ENCODE peak calls at places on chromosomes 6 and 20, in eight cellular contexts. One of them, this sample, is unnamed.

GRCh38 chr20:56522311-56522710 is 2.2 kb upstream of the FAM209A start:
- DNase-seq in heart right ventricle: no peak
- DNase-seq in EL: no peak
- DNase-seq in anterior cingulate cortex: no peak
- DNase-seq in memory B cell: no peak
- DNase-seq in thoracic aorta: no peak
- DNase-seq in H9: no peak
- DNase-seq in fibroblast of lung: no peak
- DNase-seq in this sample: no peak

GRCh38 chr6:133026705-133027104 is 212.3 kb downstream of the RPS12 start:
- DNase-seq in fibroblast of lung: no peak
- DNase-seq in anterior cingulate cortex: no peak
- DNase-seq in EL: no peak
- DNase-seq in H9: no peak
- DNase-seq in memory B cell: no peak
- DNase-seq in heart right ventricle: no peak
- DNase-seq in thoracic aorta: no peak
- DNase-seq in this sample: no peak

GRCh38 chr20:19712737-19713260 is 45.3 kb upstream of the RIN2 start:
- DNase-seq in fibroblast of lung: no peak
- DNase-seq in thoracic aorta: no peak
- DNase-seq in EL: no peak
- DNase-seq in memory B cell: no peak
- DNase-seq in heart right ventricle: no peak
- DNase-seq in H9: no peak
- DNase-seq in anterior cingulate cortex: no peak
- DNase-seq in this sample: no peak

GRCh38 chr20:62485062-62485700 is 9.4 kb upstream of the GATA5 start:
- DNase-seq in memory B cell: no peak
- DNase-seq in thoracic aorta: no peak
- DNase-seq in EL: peak
- DNase-seq in anterior cingulate cortex: no peak
- DNase-seq in fibroblast of lung: peak
- DNase-seq in H9: no peak
- DNase-seq in heart right ventricle: no peak
- DNase-seq in this sample: no peak

GRCh38 chr6:92468066-92468465 is 951.3 kb downstream of the EPHA7 start:
- DNase-seq in EL: no peak
- DNase-seq in thoracic aorta: no peak
- DNase-seq in anterior cingulate cortex: no peak
- DNase-seq in H9: no peak
- DNase-seq in heart right ventricle: no peak
- DNase-seq in fibroblast of lung: peak
- DNase-seq in memory B cell: no peak
- DNase-seq in this sample: no peak

GRCh38 chr20:50957798-50958732 is at the start of gene DPM1:
- DNase-seq in memory B cell: peak
- DNase-seq in H9: peak
- DNase-seq in EL: peak
- DNase-seq in anterior cingulate cortex: no peak
- DNase-seq in heart right ventricle: peak
- DNase-seq in thoracic aorta: peak
- DNase-seq in fibroblast of lung: peak
- DNase-seq in this sample: peak

GRCh38 chr20:31833130-31833930 is 12.1 kb downstream of the FOXS1 start:
- DNase-seq in anterior cingulate cortex: no peak
- DNase-seq in heart right ventricle: peak
- DNase-seq in EL: peak
- DNase-seq in memory B cell: peak
- DNase-seq in H9: peak
- DNase-seq in thoracic aorta: no peak
- DNase-seq in fibroblast of lung: no peak
- DNase-seq in this sample: peak

GRCh38 chr6:41247288-41247865 is 19.2 kb downstream of the TREML4 start:
- DNase-seq in EL: no peak
- DNase-seq in heart right ventricle: no peak
- DNase-seq in fibroblast of lung: no peak
- DNase-seq in H9: no peak
- DNase-seq in memory B cell: no peak
- DNase-seq in anterior cingulate cortex: no peak
- DNase-seq in thoracic aorta: no peak
- DNase-seq in this sample: no peak

GRCh38 chr20:7926767-7927166 is 13.5 kb downstream of the HAO1 start:
- DNase-seq in heart right ventricle: no peak
- DNase-seq in thoracic aorta: no peak
- DNase-seq in fibroblast of lung: peak
- DNase-seq in memory B cell: no peak
- DNase-seq in H9: no peak
- DNase-seq in EL: peak
- DNase-seq in anterior cingulate cortex: no peak
- DNase-seq in this sample: no peak

GRCh38 chr20:16283978-16284377 is 289.3 kb downstream of the KIF16B start:
- DNase-seq in EL: no peak
- DNase-seq in heart right ventricle: no peak
- DNase-seq in memory B cell: no peak
- DNase-seq in fibroblast of lung: no peak
- DNase-seq in H9: no peak
- DNase-seq in thoracic aorta: no peak
- DNase-seq in anterior cingulate cortex: no peak
- DNase-seq in this sample: no peak

GRCh38 chr6:152750694-152751093 is at the start of gene VIP:
- DNase-seq in thoracic aorta: no peak
- DNase-seq in memory B cell: no peak
- DNase-seq in H9: peak
- DNase-seq in EL: peak
- DNase-seq in fibroblast of lung: peak
- DNase-seq in anterior cingulate cortex: no peak
- DNase-seq in heart right ventricle: no peak
- DNase-seq in this sample: no peak

GRCh38 chr6:38179300-38179699 is 359.8 kb downstream of the ZFAND3 start:
- DNase-seq in anterior cingulate cortex: no peak
- DNase-seq in heart right ventricle: no peak
- DNase-seq in EL: no peak
- DNase-seq in thoracic aorta: no peak
- DNase-seq in H9: peak
- DNase-seq in fibroblast of lung: no peak
- DNase-seq in memory B cell: no peak
- DNase-seq in this sample: no peak

GRCh38 chr6:33061987-33062386 is 11.5 kb downstream of the HLA-DPA1 start:
- DNase-seq in EL: peak
- DNase-seq in heart right ventricle: no peak
- DNase-seq in thoracic aorta: no peak
- DNase-seq in fibroblast of lung: no peak
- DNase-seq in H9: no peak
- DNase-seq in memory B cell: no peak
- DNase-seq in anterior cingulate cortex: no peak
- DNase-seq in this sample: no peak

GRCh38 chr20:57654363-57654997 is 34.3 kb upstream of the ZBP1 start:
- DNase-seq in H9: peak
- DNase-seq in heart right ventricle: no peak
- DNase-seq in thoracic aorta: no peak
- DNase-seq in anterior cingulate cortex: no peak
- DNase-seq in EL: peak
- DNase-seq in memory B cell: peak
- DNase-seq in fibroblast of lung: peak
- DNase-seq in this sample: peak

GRCh38 chr6:31058128-31058894 is 48.0 kb downstream of the MUC22 start:
- DNase-seq in anterior cingulate cortex: no peak
- DNase-seq in fibroblast of lung: peak
- DNase-seq in memory B cell: no peak
- DNase-seq in H9: no peak
- DNase-seq in EL: peak
- DNase-seq in thoracic aorta: no peak
- DNase-seq in heart right ventricle: no peak
- DNase-seq in this sample: peak

GRCh38 chr6:169536446-169537170 is 165.2 kb downstream of the WDR27 start:
- DNase-seq in memory B cell: no peak
- DNase-seq in heart right ventricle: no peak
- DNase-seq in fibroblast of lung: peak
- DNase-seq in thoracic aorta: no peak
- DNase-seq in H9: no peak
- DNase-seq in EL: peak
- DNase-seq in anterior cingulate cortex: no peak
- DNase-seq in this sample: peak

GRCh38 chr6:96787846-96788580 is 49.3 kb downstream of the GPR63 start:
- DNase-seq in thoracic aorta: no peak
- DNase-seq in anterior cingulate cortex: no peak
- DNase-seq in heart right ventricle: no peak
- DNase-seq in fibroblast of lung: no peak
- DNase-seq in H9: no peak
- DNase-seq in EL: no peak
- DNase-seq in memory B cell: no peak
- DNase-seq in this sample: no peak

GRCh38 chr6:71478834-71479541 is 190.4 kb downstream of the OGFRL1 start:
- DNase-seq in anterior cingulate cortex: no peak
- DNase-seq in H9: no peak
- DNase-seq in heart right ventricle: no peak
- DNase-seq in memory B cell: no peak
- DNase-seq in thoracic aorta: no peak
- DNase-seq in fibroblast of lung: peak
- DNase-seq in EL: peak
- DNase-seq in this sample: no peak

GRCh38 chr6:12538881-12539357 is 177.6 kb upstream of the PHACTR1 start:
- DNase-seq in EL: no peak
- DNase-seq in anterior cingulate cortex: no peak
- DNase-seq in memory B cell: no peak
- DNase-seq in H9: no peak
- DNase-seq in fibroblast of lung: peak
- DNase-seq in heart right ventricle: peak
- DNase-seq in thoracic aorta: no peak
- DNase-seq in this sample: peak

GRCh38 chr6:145148392-145149175 is 586.7 kb downstream of the EPM2A start:
- DNase-seq in anterior cingulate cortex: no peak
- DNase-seq in fibroblast of lung: peak
- DNase-seq in thoracic aorta: no peak
- DNase-seq in memory B cell: no peak
- DNase-seq in heart right ventricle: peak
- DNase-seq in H9: no peak
- DNase-seq in EL: peak
- DNase-seq in this sample: peak

GRCh38 chr6:164870175-164870574 is 439.2 kb downstream of the C6orf118 start:
- DNase-seq in anterior cingulate cortex: no peak
- DNase-seq in EL: no peak
- DNase-seq in heart right ventricle: no peak
- DNase-seq in H9: no peak
- DNase-seq in thoracic aorta: no peak
- DNase-seq in fibroblast of lung: peak
- DNase-seq in memory B cell: no peak
- DNase-seq in this sample: no peak

GRCh38 chr6:144697389-144697788 is 412.3 kb downstream of the UTRN start:
- DNase-seq in anterior cingulate cortex: no peak
- DNase-seq in H9: no peak
- DNase-seq in EL: no peak
- DNase-seq in heart right ventricle: no peak
- DNase-seq in thoracic aorta: no peak
- DNase-seq in memory B cell: no peak
- DNase-seq in fibroblast of lung: no peak
- DNase-seq in this sample: no peak

GRCh38 chr6:52261229-52261628 is 16.9 kb upstream of the IL17F start:
- DNase-seq in anterior cingulate cortex: no peak
- DNase-seq in thoracic aorta: no peak
- DNase-seq in heart right ventricle: no peak
- DNase-seq in EL: peak
- DNase-seq in fibroblast of lung: peak
- DNase-seq in H9: no peak
- DNase-seq in memory B cell: no peak
- DNase-seq in this sample: peak

GRCh38 chr20:45038747-45039469 is 62.0 kb downstream of the KCNS1 start:
- DNase-seq in fibroblast of lung: no peak
- DNase-seq in EL: peak
- DNase-seq in H9: no peak
- DNase-seq in heart right ventricle: no peak
- DNase-seq in memory B cell: no peak
- DNase-seq in thoracic aorta: no peak
- DNase-seq in anterior cingulate cortex: no peak
- DNase-seq in this sample: no peak

GRCh38 chr6:110878751-110879539 is 4.4 kb downstream of the AMD1 start:
- DNase-seq in fibroblast of lung: no peak
- DNase-seq in thoracic aorta: no peak
- DNase-seq in heart right ventricle: no peak
- DNase-seq in H9: no peak
- DNase-seq in EL: peak
- DNase-seq in anterior cingulate cortex: no peak
- DNase-seq in memory B cell: no peak
- DNase-seq in this sample: peak

GRCh38 chr6:13368716-13369115 is 40.4 kb upstream of the TBC1D7 start:
- DNase-seq in memory B cell: no peak
- DNase-seq in EL: peak
- DNase-seq in fibroblast of lung: no peak
- DNase-seq in heart right ventricle: no peak
- DNase-seq in H9: no peak
- DNase-seq in thoracic aorta: no peak
- DNase-seq in anterior cingulate cortex: no peak
- DNase-seq in this sample: peak

This sample was measured in hepatic stellate cell.